ENCODE peak calls at places on chromosomes 4 and X, in eight cellular contexts. X, J, S, W, M, H, V and Z are unnamed samples.
A peak's percentile ranks its signal among the peaks of the same experiment; 100 is the strongest.

GRCh38 chr4:72966652-72967051 is 102.9 kb downstream of the COX18 start:
- DNase-seq in S (no peak), H (no peak), X (no peak), J (no peak), M (no peak), V (no peak), W (no peak), Z (no peak)

GRCh38 chr4:32106767-32107166 is 1386.6 kb downstream of the PCDH7 start:
- DNase-seq in M (no peak), J (no peak), H (no peak), V (peak; percentile 10), X (no peak), S (no peak), W (no peak), Z (no peak)

GRCh38 chrX:135170468-135170867 is 730 bp downstream of the CT55 start:
- DNase-seq in H (no peak), V (no peak), M (no peak), X (no peak), S (no peak), J (no peak), W (no peak), Z (no peak)

GRCh38 chrX:151153086-151153485 is 23.3 kb upstream of the GPR50 start:
- DNase-seq in J (no peak), V (peak; percentile 84), S (no peak), H (peak; percentile 8), W (peak; percentile 35), M (no peak), X (no peak), Z (no peak)

GRCh38 chrX:15848576-15848975 is 6.0 kb downstream of the AP1S2 start:
- DNase-seq in M (no peak), H (no peak), W (no peak), J (no peak), X (no peak), V (no peak), S (no peak), Z (no peak)

GRCh38 chrX:137550561-137551305 is 15.2 kb upstream of the ZIC3 start:
- DNase-seq in S (no peak), M (no peak), W (no peak), H (peak; percentile 58), V (no peak), X (no peak), J (no peak), Z (no peak)

GRCh38 chr4:71147261-71147660 is 153.8 kb downstream of the DCK start:
- DNase-seq in J (no peak), W (no peak), S (no peak), M (no peak), V (peak; percentile 44), X (no peak), H (no peak), Z (no peak)

GRCh38 chr4:5956285-5957021 is 61.8 kb downstream of the C4orf50 start:
- DNase-seq in H (peak; percentile 67), S (no peak), J (no peak), M (peak; percentile 84), X (no peak), V (no peak), W (no peak), Z (peak; percentile 58)

GRCh38 chrX:110012818-110013484 is 10.0 kb downstream of the TMEM164 start:
- DNase-seq in J (no peak), V (no peak), M (peak; percentile 23), W (no peak), H (no peak), X (no peak), S (no peak), Z (no peak)

GRCh38 chrX:9846631-9847030 is 60.4 kb downstream of the SHROOM2 start:
- DNase-seq in W (no peak), S (no peak), X (no peak), H (no peak), V (no peak), M (no peak), J (no peak), Z (no peak)

GRCh38 chr4:163556169-163556568 is 61.7 kb downstream of the TMA16 start:
- DNase-seq in H (peak; percentile 69), S (no peak), M (no peak), X (no peak), J (no peak), W (peak; percentile 49), V (peak; percentile 37), Z (no peak)

GRCh38 chr4:2251073-2251794 is 9.3 kb upstream of the HAUS3 start:
- DNase-seq in H (no peak), M (peak; percentile 11), V (no peak), W (no peak), J (peak; percentile 12), X (no peak), S (no peak), Z (no peak)

GRCh38 chr4:7210818-7211217 is 18.5 kb downstream of the SORCS2 start:
- DNase-seq in W (peak; percentile 81), V (peak; percentile 90), S (no peak), M (no peak), J (no peak), H (no peak), X (no peak), Z (no peak)

GRCh38 chr4:100369871-100370270 is 148.0 kb downstream of the EMCN start:
- DNase-seq in V (no peak), S (no peak), H (no peak), X (no peak), W (no peak), J (no peak), M (no peak), Z (no peak)

GRCh38 chr4:24433515-24434192 is 150.7 kb downstream of the DHX15 start:
- DNase-seq in V (no peak), J (no peak), H (no peak), W (no peak), M (no peak), X (no peak), S (no peak), Z (no peak)

GRCh38 chr4:20249333-20249732 is 2.4 kb upstream of the SLIT2 start:
- DNase-seq in J (no peak), X (no peak), S (no peak), W (peak; percentile 57), M (no peak), H (peak; percentile 58), V (peak; percentile 70), Z (peak; percentile 72)

GRCh38 chrX:153441981-153442380 is 3.9 kb downstream of the TREX2 start:
- DNase-seq in W (no peak), V (no peak), H (no peak), X (no peak), J (no peak), S (no peak), M (no peak), Z (no peak)

GRCh38 chr4:68141852-68142251 is 12.2 kb upstream of the TMPRSS11F start:
- DNase-seq in W (no peak), X (no peak), H (no peak), M (no peak), V (no peak), S (no peak), J (no peak), Z (no peak)

GRCh38 chr4:137621056-137621455 is 88.8 kb upstream of the PCDH18 start:
- DNase-seq in V (no peak), S (no peak), X (no peak), H (no peak), W (no peak), M (no peak), J (no peak), Z (no peak)

GRCh38 chr4:150581611-150582010 is 340 bp upstream of the MAB21L2 start:
- DNase-seq in M (no peak), V (no peak), S (no peak), H (no peak), X (no peak), J (no peak), W (no peak), Z (no peak)